ENCODE peak calls at places on chromosomes 11 and 22, in eight cellular contexts. S is astrocyte of the spinal cord, T is HL-60, E is A549, U is astrocyte of the cerebellum, K is fibroblast of the aortic adventitia, P is sigmoid colon, D is mucosa of descending colon. N is an unnamed sample.

GRCh38 chr11:128745296-128746183 is 51.7 kb downstream of the FLI1 start:
- DNase-seq in S (peak; percentile 49), T (no peak), E (no peak), U (no peak), K (peak; percentile 70), P (no peak), D (no peak), N (no peak)

GRCh38 chr11:48141475-48142100 is 75.0 kb upstream of the OR4B1 start:
- DNase-seq in S (peak; percentile 32), T (no peak), E (peak; percentile 35), U (no peak), K (peak; percentile 27), P (no peak), D (no peak), N (no peak)

GRCh38 chr22:29983296-29983917 is 96.9 kb upstream of the HORMAD2 start:
- DNase-seq in S (no peak), T (no peak), E (no peak), U (no peak), K (no peak), P (no peak), D (peak; percentile 40), N (no peak)

GRCh38 chr11:134047586-134047999 is 21.3 kb upstream of the JAM3 start:
- DNase-seq in S (peak; percentile 58), T (no peak), E (no peak), U (no peak), K (peak; percentile 95), P (peak; percentile 95), D (peak; percentile 62), N (no peak)

GRCh38 chr22:37229805-37230672 is 14.0 kb downstream of the RAC2 start:
- DNase-seq in S (peak; percentile 30), T (no peak), E (no peak), U (no peak), K (peak; percentile 19), P (no peak), D (peak; percentile 69), N (no peak)

GRCh38 chr11:35846874-35847273 is 97.0 kb upstream of the LDLRAD3 start:
- DNase-seq in S (no peak), T (no peak), E (no peak), U (no peak), K (no peak), P (no peak), D (no peak), N (no peak)

GRCh38 chr11:45089845-45090499 is 56.5 kb upstream of the PRDM11 start:
- DNase-seq in S (peak; percentile 23), T (no peak), E (peak; percentile 60), U (no peak), K (peak; percentile 60), P (no peak), D (no peak), N (no peak)

GRCh38 chr22:28799125-28799833 is 1.1 kb downstream of the XBP1 start:
- DNase-seq in S (peak; percentile 91), T (peak; percentile 89), E (peak; percentile 83), U (peak; percentile 59), K (peak; percentile 97), P (peak; percentile 91), D (no peak), N (peak; percentile 64)

GRCh38 chr11:133929401-133930052 is 27.2 kb downstream of the IGSF9B start:
- DNase-seq in S (no peak), T (no peak), E (no peak), U (no peak), K (no peak), P (no peak), D (no peak), N (no peak)

GRCh38 chr11:133509924-133510697 is 22.2 kb downstream of the OPCML start:
- DNase-seq in S (no peak), T (no peak), E (no peak), U (no peak), K (no peak), P (no peak), D (no peak), N (no peak)

GRCh38 chr11:135069884-135070283 is 657.8 kb upstream of the B3GAT1 start:
- DNase-seq in S (no peak), T (no peak), E (peak; percentile 1), U (no peak), K (no peak), P (no peak), D (no peak), N (peak; percentile 1)

GRCh38 chr22:39473856-39474255 is 17.0 kb downstream of the MGAT3 start:
- DNase-seq in S (no peak), T (no peak), E (no peak), U (no peak), K (no peak), P (no peak), D (no peak), N (no peak)

GRCh38 chr11:58622344-58622743 is at the start of gene CNTF:
- DNase-seq in S (peak; percentile 22), T (no peak), E (no peak), U (no peak), K (no peak), P (no peak), D (no peak), N (no peak)

GRCh38 chr22:50030315-50031188 is 18.0 kb upstream of the IL17REL start:
- DNase-seq in S (peak; percentile 48), T (peak; percentile 50), E (peak; percentile 85), U (peak; percentile 28), K (peak; percentile 62), P (peak; percentile 84), D (peak; percentile 81), N (peak; percentile 4)

GRCh38 chr22:45915841-45916240 is 61.1 kb downstream of the WNT7B start:
- DNase-seq in S (no peak), T (no peak), E (no peak), U (no peak), K (no peak), P (no peak), D (no peak), N (no peak)

GRCh38 chr11:23103403-23103802 is 243.1 kb upstream of the CCDC179 start:
- DNase-seq in S (no peak), T (no peak), E (no peak), U (no peak), K (no peak), P (no peak), D (no peak), N (no peak)

GRCh38 chr11:113774174-113774503 is 647 bp upstream of the ZW10 start:
- DNase-seq in S (no peak), T (no peak), E (no peak), U (no peak), K (no peak), P (no peak), D (no peak), N (no peak)
- H3K4me3 ChIP-seq in S (peak overlapping the region; percentile 94), T (peak overlapping the region; percentile 80), E (peak overlapping the region; percentile 99), U (peak overlapping the region; percentile 82), K (peak overlapping the region; percentile 98), P (peak overlapping the region; percentile 81), D (no peak overlapping the region), N (no peak overlapping the region)

DNA sequence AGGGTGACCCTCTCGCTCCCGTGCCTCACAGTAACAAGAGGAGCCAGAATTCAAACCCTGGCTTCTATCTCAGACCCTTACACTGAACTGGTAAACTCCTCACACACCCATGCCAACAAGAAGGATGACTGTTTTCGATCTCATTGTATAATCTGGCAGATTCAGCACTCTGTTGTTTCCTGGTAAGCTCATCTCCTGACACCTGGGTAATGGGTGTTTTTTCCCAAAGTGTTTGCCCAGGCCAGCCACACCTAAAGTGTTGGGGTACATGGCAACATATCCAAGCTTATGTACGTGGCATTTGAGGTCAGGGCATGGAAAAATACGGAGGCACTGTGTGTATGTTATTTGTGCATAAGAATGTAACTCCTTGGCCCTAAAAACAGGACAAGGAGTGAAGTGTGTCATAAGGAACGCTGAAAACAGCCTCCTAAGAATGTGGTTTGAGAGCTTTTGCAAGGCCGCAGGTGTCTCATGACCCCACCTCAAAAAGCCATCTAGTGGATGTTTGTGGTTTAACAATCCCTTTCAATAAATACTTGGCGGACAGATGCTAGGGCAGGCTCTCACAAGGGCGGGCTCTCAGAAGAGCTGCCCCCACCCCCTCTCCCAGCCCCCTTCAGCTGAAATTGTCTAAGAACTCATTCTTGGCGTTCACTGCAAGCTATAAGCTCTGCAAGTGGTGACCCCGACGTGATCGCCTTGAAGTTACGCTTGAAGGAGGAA is at the start of gene MS4A15:
- DNase-seq in S (peak; percentile 1), T (no peak), E (peak; percentile 53), U (no peak), K (peak; percentile 2), P (no peak), D (no peak), N (no peak)
- TF ChIP-seq CTCF in S (peak; percentile 9), T (peak; percentile 29), E (peak; percentile 33), U (peak; percentile 4), K (peak; percentile 19), P (no peak), D (no peak), N (peak; percentile 10)

GRCh38 chr22:25736378-25737011 is 5.5 kb upstream of the MYO18B start:
- DNase-seq in S (no peak), T (no peak), E (no peak), U (no peak), K (no peak), P (no peak), D (no peak), N (no peak)

GRCh38 chr22:25739659-25740344 is 2.2 kb upstream of the MYO18B start:
- DNase-seq in S (no peak), T (no peak), E (no peak), U (no peak), K (no peak), P (no peak), D (no peak), N (no peak)

DNA sequence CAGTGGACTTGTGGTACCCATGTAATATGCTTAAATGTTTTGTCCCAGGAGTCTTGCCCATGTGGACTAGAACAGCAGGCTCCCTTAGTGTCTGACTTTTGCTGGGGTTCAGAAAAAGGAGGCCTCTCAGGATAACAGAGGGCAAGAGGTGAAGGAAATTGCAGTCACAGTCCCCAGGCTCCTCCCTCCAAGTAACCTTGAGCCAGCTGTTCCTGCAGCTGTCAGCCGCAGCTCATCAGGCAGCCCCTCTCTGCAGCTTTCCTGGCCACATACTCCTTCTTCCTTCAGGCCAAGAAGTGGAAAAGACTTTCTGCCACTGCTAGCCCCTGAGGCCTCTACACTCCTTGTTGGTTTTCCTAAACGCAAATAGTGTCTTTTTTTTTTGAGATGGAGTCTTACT is 6.3 kb upstream of the MYO18B start:
- DNase-seq in S (no peak), T (no peak), E (no peak), U (no peak), K (no peak), P (no peak), D (no peak), N (no peak)
- H3K4me3 ChIP-seq in S (no peak overlapping the region), T (no peak overlapping the region), E (no peak overlapping the region), U (no peak overlapping the region), K (no peak overlapping the region), P (no peak overlapping the region), D (no peak overlapping the region), N (no peak overlapping the region)

DNA sequence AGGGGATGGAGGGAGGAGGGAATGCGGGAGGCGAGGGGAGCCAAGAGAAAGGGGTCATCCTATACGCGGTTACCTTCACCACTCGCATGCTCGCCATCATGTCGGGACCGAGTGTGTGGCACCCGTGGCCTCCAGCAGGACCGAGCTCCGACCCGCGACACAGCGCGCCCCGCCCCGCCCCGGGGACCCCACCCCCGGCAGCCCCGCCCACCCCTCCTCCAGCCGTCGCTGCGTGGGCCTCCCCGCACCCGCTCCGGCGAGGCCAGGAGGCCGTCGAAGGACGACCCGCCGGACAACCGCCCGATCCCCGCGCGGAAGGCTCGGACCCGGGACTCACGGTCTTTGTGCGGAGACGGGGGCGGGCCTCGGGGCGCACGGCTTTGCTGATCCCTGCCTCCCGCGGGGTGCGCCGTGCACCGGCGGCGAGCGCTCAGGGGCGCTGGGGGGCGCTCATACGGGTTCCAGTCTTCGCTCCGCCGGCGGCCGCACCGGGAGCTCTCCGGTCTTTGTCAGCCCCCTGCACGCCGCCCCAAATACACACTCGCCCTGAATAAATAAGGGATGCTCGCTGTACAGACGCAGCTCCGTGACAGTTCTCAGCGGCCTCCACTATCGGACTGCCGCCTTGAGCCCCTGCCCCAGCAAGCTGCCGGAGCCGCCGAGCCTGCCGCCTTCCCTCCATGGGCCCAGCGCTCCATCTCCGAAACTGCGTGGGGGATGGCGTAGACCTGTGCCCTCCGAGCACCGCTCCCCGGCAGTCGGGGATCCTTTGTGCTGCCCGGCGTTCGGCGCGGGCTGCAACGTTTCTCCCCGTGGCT is at the start of gene UBE2L6:
- DNase-seq in S (peak; percentile 39), T (peak; percentile 21), E (peak; percentile 76), U (peak; percentile 40), K (peak; percentile 3), P (peak; percentile 74), D (peak; percentile 88), N (no peak)
- TF ChIP-seq CTCF in S (peak; percentile 29), T (no peak), E (no peak), U (no peak), K (peak; percentile 35), P (no peak), D (no peak), N (no peak)